ENCODE peak calls at places on chromosomes 12 and 14, in six cellular contexts. Y is aorta; R is upper lobe of right lung; K is natural killer cell; G is GM12878; S is activated CD8-positive, alpha-beta memory T cell treated with anti-CD3 and anti-CD28 coated beads, Interleukin-2, amount 10 ng/mL, durations not matched to agents 7 days and 5 days. N is an unnamed sample.

GRCh38 chr12:54240971-54241588 is 38.8 kb downstream of the CBX5 start:
- ATAC-seq in Y (no peak), R (no peak), K (no peak), G (peak; percentile 95), S (no peak), N (peak; percentile 92)

GRCh38 chr14:78705989-78706388 is 535.8 kb downstream of the NRXN3 start:
- ATAC-seq in Y (no peak), R (no peak), K (no peak), G (no peak), S (no peak), N (no peak)

GRCh38 chr12:91017043-91017442 is 12.3 kb upstream of the EPYC start:
- ATAC-seq in Y (peak; percentile 56), R (no peak), K (no peak), G (no peak), S (no peak), N (no peak)

GRCh38 chr14:96126783-96127271 is 77.8 kb upstream of the BDKRB2 start:
- ATAC-seq in Y (no peak), R (no peak), K (no peak), G (no peak), S (no peak), N (no peak)

GRCh38 chr12:123532808-123533649 is 490 bp downstream of the RILPL1 start:
- ATAC-seq in Y (peak; percentile 54), R (peak; percentile 58), K (peak; percentile 68), G (peak; percentile 37), S (peak; percentile 68), N (peak; percentile 60)

GRCh38 chr14:72432748-72433147 is 461.2 kb downstream of the DPF3 start:
- ATAC-seq in Y (no peak), R (no peak), K (no peak), G (no peak), S (no peak), N (peak; percentile 40)

GRCh38 chr12:1619599-1619998 is 9.4 kb upstream of the WNT5B start:
- ATAC-seq in Y (peak; percentile 57), R (peak; percentile 79), K (peak; percentile 57), G (peak; percentile 92), S (peak; percentile 37), N (peak; percentile 85)

GRCh38 chr12:50127546-50127945 is 15.5 kb downstream of the COX14 start:
- ATAC-seq in Y (no peak), R (no peak), K (no peak), G (no peak), S (no peak), N (no peak)

GRCh38 chr12:55330446-55330845 is at the start of gene OR6C3:
- ATAC-seq in Y (no peak), R (no peak), K (no peak), G (no peak), S (no peak), N (no peak)

GRCh38 chr12:114709112-114709511 is 25.1 kb upstream of the TBX3 start:
- ATAC-seq in Y (no peak), R (no peak), K (no peak), G (no peak), S (no peak), N (no peak)

GRCh38 chr12:6613015-6613775 is 6.0 kb upstream of the CHD4 start:
- ATAC-seq in Y (peak; percentile 77), R (peak; percentile 51), K (peak; percentile 33), G (peak; percentile 19), S (peak; percentile 24), N (no peak)

GRCh38 chr12:20314325-20314724 is 54.0 kb upstream of the PDE3A start:
- ATAC-seq in Y (peak; percentile 70), R (no peak), K (no peak), G (no peak), S (no peak), N (no peak)

GRCh38 chr12:117774986-117775775 is 193.6 kb downstream of the KSR2 start:
- ATAC-seq in Y (no peak), R (no peak), K (no peak), G (no peak), S (no peak), N (peak; percentile 44)

GRCh38 chr14:56005580-56006053 is 112.6 kb upstream of the PELI2 start:
- ATAC-seq in Y (no peak), R (no peak), K (no peak), G (no peak), S (no peak), N (no peak)

GRCh38 chr12:68303850-68304249 is 28.3 kb downstream of the MDM1 start:
- ATAC-seq in Y (no peak), R (no peak), K (no peak), G (no peak), S (no peak), N (no peak)

GRCh38 chr14:95180966-95181733 is 23.8 kb upstream of the DICER1 start:
- ATAC-seq in Y (no peak), R (no peak), K (no peak), G (no peak), S (no peak), N (no peak)

GRCh38 chr12:108475396-108475795 is 39.7 kb upstream of the FICD start:
- ATAC-seq in Y (no peak), R (no peak), K (no peak), G (no peak), S (no peak), N (no peak)

GRCh38 chr14:30194769-30195168 is 267.1 kb upstream of the PRKD1 start:
- ATAC-seq in Y (peak; percentile 58), R (no peak), K (no peak), G (no peak), S (no peak), N (no peak)

N was measured in activated T-helper 17 cell treated with anti-CD3 and anti-CD28 coated beads, Interleukin-2, amount 50 U/mL, for 72 hours.